ENCODE peak calls at places on chromosome 4, in four cellular contexts. A is A549, Z is T-helper 1 cell, W is iPS-NIHi11. Y is an unnamed sample.

GRCh38 chr4:52106701-52107100 is 55.6 kb downstream of the SPATA18 start:
- DNase-seq in A (no peak), W (no peak), Z (no peak), Y (no peak)

GRCh38 chr4:145061325-145061920 is 36.6 kb downstream of the ANAPC10 start:
- DNase-seq in A (no peak), Z (no peak), W (peak; percentile 9), Y (peak; percentile 80)

GRCh38 chr4:128811571-128812359 is 2.3 kb downstream of the JADE1 start:
- DNase-seq in W (peak; percentile 78), Z (peak; percentile 70), A (peak; percentile 68), Y (peak; percentile 92)

GRCh38 chr4:159366966-159367365 is 264.1 kb downstream of the RAPGEF2 start:
- DNase-seq in A (no peak), W (no peak), Z (no peak), Y (peak; percentile 45)

GRCh38 chr4:121668368-121669162 is 28.2 kb downstream of the ANXA5 start:
- DNase-seq in A (no peak), Z (no peak), W (no peak), Y (no peak)

GRCh38 chr4:33961751-33962150 is 2282.6 kb downstream of the ARAP2 start:
- DNase-seq in Z (no peak), A (no peak), W (no peak), Y (no peak)

GRCh38 chr4:72312032-72312650 is 256.9 kb downstream of the ADAMTS3 start:
- DNase-seq in Z (no peak), A (no peak), W (peak; percentile 37), Y (peak; percentile 51)

GRCh38 chr4:8547108-8547911 is 32.9 kb upstream of the GPR78 start:
- DNase-seq in Z (no peak), A (no peak), W (peak; percentile 84), Y (peak; percentile 56)

GRCh38 chr4:130640583-130640982 is 1544.6 kb downstream of the C4orf33 start:
- DNase-seq in Z (no peak), A (no peak), W (no peak), Y (no peak)

GRCh38 chr4:72408568-72408967 is 160.5 kb downstream of the ADAMTS3 start:
- DNase-seq in Z (no peak), A (no peak), W (no peak), Y (no peak)

Y was measured in dermis blood vessel endothelial cell.